ENCODE peak calls at places on chromosomes 6 and 20, in nine cellular contexts. K is GM12865, T is cardiac fibroblast, Y is esophagus squamous epithelium, M is choroid plexus epithelial cell, S is fibroblast of mammary gland, O is lung, X is GM12864, J is OCI-LY7. H is an unnamed sample.
A peak's percentile ranks its signal among the peaks of the same experiment; 100 is the strongest.

GRCh38 chr6:33908025-33908424 is 104.2 kb upstream of the MLN start:
- DNase-seq in S (no peak), X (no peak), K (peak; percentile 48), Y (no peak), O (no peak), T (no peak), J (no peak), M (no peak), H (no peak)

GRCh38 chr6:5766260-5766659 is 240.5 kb downstream of the NRN1 start:
- DNase-seq in T (no peak), S (no peak), O (no peak), Y (no peak), K (no peak), X (no peak), J (no peak), M (peak; percentile 18), H (no peak)

GRCh38 chr6:25482996-25483395 is 169.0 kb upstream of the SCGN start:
- DNase-seq in M (peak; percentile 61), Y (no peak), J (no peak), T (peak; percentile 64), K (no peak), X (no peak), S (no peak), O (no peak), H (no peak)

GRCh38 chr6:42761287-42762067 is 15.6 kb upstream of the TBCC start:
- DNase-seq in J (no peak), X (no peak), O (no peak), S (no peak), K (no peak), T (no peak), M (no peak), Y (no peak), H (no peak)

GRCh38 chr6:159982726-159983506 is 14.0 kb downstream of the IGF2R start:
- DNase-seq in Y (no peak), T (peak; percentile 85), O (no peak), M (peak; percentile 86), K (no peak), S (peak; percentile 61), J (no peak), X (no peak), H (peak; percentile 79)

GRCh38 chr6:168078943-168079405 is at the start of gene FRMD1:
- DNase-seq in O (no peak), T (no peak), X (no peak), K (no peak), S (no peak), J (no peak), Y (no peak), M (no peak), H (no peak)

GRCh38 chr6:152716322-152716721 is 18.6 kb downstream of the MYCT1 start:
- DNase-seq in T (no peak), K (no peak), Y (no peak), O (no peak), M (no peak), J (no peak), S (no peak), X (no peak), H (no peak)

GRCh38 chr6:9711313-9711712 is 703.6 kb downstream of the TFAP2A start:
- DNase-seq in S (no peak), K (no peak), J (no peak), X (no peak), Y (no peak), O (no peak), M (peak; percentile 2), T (no peak), H (no peak)

GRCh38 chr20:64254571-64255360 is 782 bp upstream of the PCMTD2 start:
- DNase-seq in O (no peak), J (peak; percentile 9), K (peak; percentile 11), M (no peak), X (no peak), Y (no peak), S (peak; percentile 5), T (no peak), H (no peak)

GRCh38 chr6:141562801-141563763 is 569.6 kb upstream of the GJE1 start:
- DNase-seq in X (peak; percentile 48), O (peak; percentile 54), K (peak; percentile 90), J (peak; percentile 84), T (peak; percentile 97), Y (no peak), M (peak; percentile 97), S (peak; percentile 96), H (peak; percentile 73)
- H3K4me3 ChIP-seq in X (no peak overlapping the region), O (no peak overlapping the region), K (peak overlapping the region; percentile 39), J (peak overlapping the region; percentile 33), T (peak overlapping the region; percentile 5), Y (peak overlapping the region; percentile 23), M (peak overlapping the region; percentile 18), S (no peak overlapping the region), H (peak overlapping the region; percentile 7)

DNA sequence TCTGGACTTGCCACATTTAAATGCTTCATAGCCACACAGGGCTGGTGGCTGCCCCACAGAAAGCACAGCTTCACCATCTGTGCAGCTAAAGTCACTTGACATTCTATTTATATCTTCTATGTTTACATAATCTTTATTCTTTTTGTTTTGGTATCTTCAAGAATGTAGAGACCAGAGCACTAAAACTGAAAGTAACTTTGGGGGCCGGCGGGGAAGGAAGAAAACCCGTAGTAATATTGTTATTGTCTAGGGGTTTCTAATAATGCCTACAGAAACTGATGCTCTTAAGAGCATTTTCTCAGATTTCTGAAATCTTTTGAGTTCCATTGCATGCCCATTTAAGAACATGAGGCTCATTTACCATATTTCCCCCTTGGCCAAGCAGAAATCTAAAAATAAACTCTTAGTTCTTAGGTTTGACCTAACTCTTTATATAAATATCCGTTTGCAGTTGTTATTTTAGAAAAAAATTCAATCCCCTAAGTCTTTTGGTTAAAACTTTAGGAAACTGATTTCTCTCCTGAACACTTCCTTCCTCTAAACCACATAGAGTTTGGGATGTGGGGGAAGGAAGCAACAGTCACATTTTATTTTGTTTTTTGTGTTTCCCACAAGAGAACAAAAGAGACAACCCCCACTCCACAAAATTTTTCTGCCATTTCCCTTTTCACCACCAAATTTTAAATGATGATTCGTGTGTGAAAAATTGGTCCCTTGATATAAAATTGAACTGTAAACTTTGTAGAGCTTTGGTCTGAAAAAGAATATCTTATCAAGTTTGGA is 207.6 kb downstream of the OGFRL1 start:
- DNase-seq in O (no peak), Y (no peak), M (peak; percentile 76), X (peak; percentile 58), K (peak; percentile 77), S (no peak), T (peak; percentile 39), J (peak; percentile 78), H (no peak)
- H3K4me3 ChIP-seq in O (no peak overlapping the region), Y (peak overlapping the region; percentile 11), M (peak overlapping the region; percentile 41), X (no peak overlapping the region), K (no peak overlapping the region), S (peak overlapping the region; percentile 27), T (no peak overlapping the region), J (peak overlapping the region; percentile 55), H (no peak overlapping the region)

DNA sequence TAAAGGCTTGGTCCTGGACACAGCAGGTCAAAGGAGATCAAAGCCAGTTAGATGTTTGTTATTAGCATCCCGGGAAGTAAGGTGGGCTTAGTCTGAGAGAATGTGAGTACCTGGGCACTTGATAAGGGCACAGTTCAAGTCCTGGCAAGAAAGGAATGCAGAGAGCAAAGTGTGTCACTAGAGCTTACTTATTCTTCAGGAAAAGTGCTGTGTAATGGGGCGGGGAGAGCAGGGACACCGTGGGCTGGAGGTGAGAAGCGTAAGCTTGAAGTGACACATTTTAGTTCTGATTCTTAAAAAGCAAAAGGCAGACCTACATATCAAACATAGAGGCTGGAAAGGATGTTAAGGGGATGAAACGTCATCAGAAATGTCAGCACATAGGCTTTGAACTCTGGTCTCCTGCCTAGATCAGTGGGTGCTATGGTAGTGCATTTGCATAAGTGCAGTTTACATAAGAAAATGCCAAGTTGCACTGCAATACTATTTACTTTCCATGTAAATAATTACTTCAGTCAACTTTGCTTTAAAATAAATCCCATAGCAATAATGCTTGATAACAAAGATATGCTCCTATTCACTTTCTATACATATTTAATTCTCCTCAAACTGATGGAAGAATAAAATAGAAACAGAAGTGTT is 2.6 kb downstream of the SAMD5 start:
- DNase-seq in Y (no peak), O (no peak), S (no peak), X (no peak), K (no peak), M (no peak), J (no peak), T (no peak), H (no peak)
- H3K4me3 ChIP-seq in Y (peak overlapping the region; percentile 76), O (no peak overlapping the region), S (no peak overlapping the region), X (no peak overlapping the region), K (no peak overlapping the region), M (no peak overlapping the region), J (no peak overlapping the region), T (no peak overlapping the region), H (no peak overlapping the region)

DNA sequence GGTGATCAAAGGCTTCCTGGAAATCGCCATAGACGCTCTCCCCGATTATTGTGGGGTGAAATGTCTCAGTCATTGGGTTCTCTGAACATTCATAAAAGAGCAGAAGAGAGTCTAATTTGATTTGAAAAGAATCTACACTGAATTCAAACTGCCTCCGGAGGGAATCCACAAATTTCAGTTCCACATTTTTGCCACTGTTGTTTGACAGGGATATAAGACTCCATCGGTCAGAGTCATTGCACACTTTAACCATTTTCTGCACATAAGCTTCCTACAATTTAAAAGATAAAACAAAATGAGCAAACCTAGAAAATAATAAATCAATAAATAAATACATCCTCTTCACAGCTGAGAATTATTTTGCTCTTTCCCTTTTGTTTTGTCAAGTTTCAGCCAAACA is 2.3 kb downstream of the TENT5A start:
- DNase-seq in K (no peak), T (no peak), M (no peak), X (no peak), S (no peak), Y (no peak), O (no peak), J (no peak), H (no peak)
- H3K4me3 ChIP-seq in K (peak overlapping the region; percentile 82), T (peak overlapping the region; percentile 95), M (peak overlapping the region; percentile 97), X (no peak overlapping the region), S (peak overlapping the region; percentile 92), Y (peak overlapping the region; percentile 82), O (peak overlapping the region; percentile 19), J (no peak overlapping the region), H (no peak overlapping the region)

GRCh38 chr20:4247898-4248858 is 232.8 kb upstream of the RNF24 start:
- DNase-seq in K (no peak), Y (no peak), X (no peak), O (no peak), S (no peak), T (no peak), M (no peak), J (no peak), H (no peak)
- H3K4me3 ChIP-seq in K (no peak overlapping the region), Y (peak overlapping the region; percentile 45), X (no peak overlapping the region), O (peak overlapping the region; percentile 5), S (no peak overlapping the region), T (no peak overlapping the region), M (no peak overlapping the region), J (no peak overlapping the region), H (no peak overlapping the region)